ENCODE peak calls at places on chromosomes 4 and X, in four cellular contexts. V is astrocyte of the spinal cord, K is transverse colon, P is lung. X is an unnamed sample.
A peak's percentile ranks its signal among the peaks of the same experiment; 100 is the strongest.

GRCh38 chr4:35300996-35301774 is 943.1 kb downstream of the ARAP2 start:
- DNase-seq in P (no peak), K (no peak), V (no peak), X (no peak)

GRCh38 chr4:154390324-154390723 is 101.3 kb downstream of the DCHS2 start:
- DNase-seq in P (no peak), V (no peak), K (no peak), X (no peak)

GRCh38 chrX:9829308-9830267 is 43.4 kb downstream of the SHROOM2 start:
- DNase-seq in K (no peak), V (peak; percentile 86), P (no peak), X (peak; percentile 77)

GRCh38 chrX:30219372-30219771 is 4.0 kb downstream of the MAGEB2 start:
- DNase-seq in K (no peak), P (no peak), V (no peak), X (no peak)

GRCh38 chr4:69044247-69044646 is 52.0 kb upstream of the UGT2B7 start:
- DNase-seq in V (no peak), K (no peak), P (no peak), X (peak; percentile 13)

GRCh38 chrX:16771483-16772398 is 14.5 kb upstream of the TXLNG start:
- DNase-seq in V (peak; percentile 91), K (peak; percentile 63), P (no peak), X (peak; percentile 84)

GRCh38 chr4:176443117-176443516 is 123.4 kb downstream of the SPCS3 start:
- DNase-seq in P (no peak), V (peak; percentile 93), K (no peak), X (peak; percentile 86)

GRCh38 chrX:107565005-107565404 is 63.3 kb upstream of the PRPS1 start:
- DNase-seq in V (no peak), P (no peak), K (no peak), X (no peak)

GRCh38 chr4:186260504-186261448 is 5.2 kb upstream of the F11 start:
- DNase-seq in P (no peak), K (no peak), V (no peak), X (no peak)

GRCh38 chrX:151830911-151831310 is 81.8 kb upstream of the MAGEA4 start:
- DNase-seq in K (no peak), V (peak; percentile 13), P (no peak), X (peak; percentile 44)

GRCh38 chr4:109127866-109128265 is 174.6 kb downstream of the COL25A1 start:
- DNase-seq in P (no peak), V (no peak), K (no peak), X (no peak)

GRCh38 chr4:127134490-127134889 is 498.3 kb upstream of the INTU start:
- DNase-seq in P (no peak), K (no peak), V (no peak), X (no peak)

DNA sequence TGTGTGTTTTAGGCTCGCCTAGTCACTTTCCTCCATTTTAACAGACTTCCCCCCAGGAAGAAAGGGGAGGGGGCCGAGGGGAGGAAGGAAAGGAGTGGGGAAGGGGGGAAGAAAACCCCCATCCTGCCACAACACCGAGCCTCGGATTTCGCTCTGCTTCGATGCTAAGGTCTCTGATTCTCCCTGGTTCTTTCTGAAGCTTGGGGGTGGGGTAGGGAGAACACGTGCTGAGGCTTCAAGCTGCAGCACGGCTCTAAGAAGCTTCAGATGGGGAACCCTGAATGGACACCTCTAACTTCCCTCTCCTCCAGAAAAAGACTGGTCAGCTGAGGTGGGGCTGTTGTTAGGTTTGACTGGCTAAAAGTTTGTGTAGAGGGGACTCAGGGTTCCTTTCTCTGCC is 61.8 kb downstream of the RHOH start:
- DNase-seq in P (no peak), V (no peak), K (no peak), X (no peak)
- TF ChIP-seq CTCF in P (no peak), V (no peak), K (no peak), X (no peak)

GRCh38 chrX:40170830-40171512 is 73.2 kb upstream of the BCOR start:
- DNase-seq in K (no peak), P (no peak), V (no peak), X (no peak)
- H3K4me3 ChIP-seq in K (peak overlapping the region; percentile 37), P (no peak overlapping the region), V (no peak overlapping the region), X (no peak overlapping the region)

GRCh38 chrX:49209434-49210251 is 9.7 kb upstream of the SYP start:
- DNase-seq in V (no peak), K (no peak), P (no peak), X (no peak)
- TF ChIP-seq CTCF in V (no peak), K (no peak), P (no peak), X (no peak)

GRCh38 chr4:38800956-38801450 is 3.6 kb downstream of the TLR1 start:
- DNase-seq in K (no peak), V (no peak), P (no peak), X (peak; percentile 49)
- H3K4me3 ChIP-seq in K (no peak overlapping the region), V (no peak overlapping the region), P (no peak overlapping the region), X (no peak overlapping the region)

X was measured in fibroblast of pulmonary artery.